ENCODE peak calls at places on chromosomes 4 and X, in eight cellular contexts. One of them, this sample, is unnamed.

GRCh38 chr4:30838346-30838745 is 118.2 kb downstream of the PCDH7 start:
- DNase-seq in SK-N-SH: no peak
- DNase-seq in lung: no peak
- DNase-seq in mammary epithelial cell: no peak
- DNase-seq in right atrium auricular region: no peak
- DNase-seq in DND-41: no peak
- DNase-seq in fibroblast of the aortic adventitia: no peak
- DNase-seq in fibroblast of lung: peak
- DNase-seq in this sample: no peak

GRCh38 chr4:38223801-38224236 is 263.6 kb downstream of the PTTG2 start:
- DNase-seq in SK-N-SH: no peak
- DNase-seq in lung: no peak
- DNase-seq in mammary epithelial cell: no peak
- DNase-seq in right atrium auricular region: no peak
- DNase-seq in DND-41: no peak
- DNase-seq in fibroblast of the aortic adventitia: no peak
- DNase-seq in fibroblast of lung: no peak
- DNase-seq in this sample: no peak

GRCh38 chr4:53782468-53782865 is 191.2 kb upstream of the LNX1 start:
- DNase-seq in SK-N-SH: no peak
- DNase-seq in lung: no peak
- DNase-seq in mammary epithelial cell: no peak
- DNase-seq in right atrium auricular region: no peak
- DNase-seq in DND-41: no peak
- DNase-seq in fibroblast of the aortic adventitia: no peak
- DNase-seq in fibroblast of lung: no peak
- DNase-seq in this sample: no peak

GRCh38 chr4:4935974-4936373 is 76.5 kb downstream of the MSX1 start:
- DNase-seq in SK-N-SH: no peak
- DNase-seq in lung: no peak
- DNase-seq in mammary epithelial cell: no peak
- DNase-seq in right atrium auricular region: no peak
- DNase-seq in DND-41: no peak
- DNase-seq in fibroblast of the aortic adventitia: no peak
- DNase-seq in fibroblast of lung: no peak
- DNase-seq in this sample: no peak

GRCh38 chrX:16786791-16787735 is 797 bp downstream of the TXLNG start:
- DNase-seq in SK-N-SH: peak
- DNase-seq in lung: no peak
- DNase-seq in mammary epithelial cell: peak
- DNase-seq in right atrium auricular region: no peak
- DNase-seq in DND-41: peak
- DNase-seq in fibroblast of the aortic adventitia: peak
- DNase-seq in fibroblast of lung: no peak
- DNase-seq in this sample: no peak

GRCh38 chr4:74543247-74543670 is 98.3 kb downstream of the AREG start:
- DNase-seq in SK-N-SH: no peak
- DNase-seq in lung: no peak
- DNase-seq in mammary epithelial cell: no peak
- DNase-seq in right atrium auricular region: no peak
- DNase-seq in DND-41: no peak
- DNase-seq in fibroblast of the aortic adventitia: no peak
- DNase-seq in fibroblast of lung: peak
- DNase-seq in this sample: no peak

GRCh38 chr4:138510053-138510452 is 267.9 kb upstream of the SLC7A11 start:
- DNase-seq in SK-N-SH: no peak
- DNase-seq in lung: no peak
- DNase-seq in mammary epithelial cell: no peak
- DNase-seq in right atrium auricular region: no peak
- DNase-seq in DND-41: no peak
- DNase-seq in fibroblast of the aortic adventitia: peak
- DNase-seq in fibroblast of lung: peak
- DNase-seq in this sample: no peak

GRCh38 chrX:9873952-9874351 is 87.7 kb downstream of the SHROOM2 start:
- DNase-seq in SK-N-SH: peak
- DNase-seq in lung: peak
- DNase-seq in mammary epithelial cell: no peak
- DNase-seq in right atrium auricular region: no peak
- DNase-seq in DND-41: peak
- DNase-seq in fibroblast of the aortic adventitia: no peak
- DNase-seq in fibroblast of lung: no peak
- DNase-seq in this sample: no peak

GRCh38 chr4:186887211-186887785 is 163.6 kb upstream of the FAT1 start:
- DNase-seq in SK-N-SH: no peak
- DNase-seq in lung: no peak
- DNase-seq in mammary epithelial cell: peak
- DNase-seq in right atrium auricular region: no peak
- DNase-seq in DND-41: no peak
- DNase-seq in fibroblast of the aortic adventitia: no peak
- DNase-seq in fibroblast of lung: peak
- DNase-seq in this sample: no peak

GRCh38 chr4:57064811-57065711 is 45.1 kb downstream of the IGFBP7 start:
- DNase-seq in SK-N-SH: peak
- DNase-seq in lung: no peak
- DNase-seq in mammary epithelial cell: no peak
- DNase-seq in right atrium auricular region: peak
- DNase-seq in DND-41: no peak
- DNase-seq in fibroblast of the aortic adventitia: peak
- DNase-seq in fibroblast of lung: peak
- DNase-seq in this sample: no peak

GRCh38 chr4:56655627-56656345 is 25.3 kb downstream of the HOPX start:
- DNase-seq in SK-N-SH: peak
- DNase-seq in lung: no peak
- DNase-seq in mammary epithelial cell: no peak
- DNase-seq in right atrium auricular region: no peak
- DNase-seq in DND-41: no peak
- DNase-seq in fibroblast of the aortic adventitia: no peak
- DNase-seq in fibroblast of lung: no peak
- DNase-seq in this sample: no peak

GRCh38 chr4:101205878-101206277 is 141.4 kb downstream of the PPP3CA start:
- DNase-seq in SK-N-SH: no peak
- DNase-seq in lung: no peak
- DNase-seq in mammary epithelial cell: peak
- DNase-seq in right atrium auricular region: no peak
- DNase-seq in DND-41: peak
- DNase-seq in fibroblast of the aortic adventitia: peak
- DNase-seq in fibroblast of lung: peak
- DNase-seq in this sample: peak

GRCh38 chr4:155025762-155026457 is 182.5 kb upstream of the NPY2R start:
- DNase-seq in SK-N-SH: no peak
- DNase-seq in lung: peak
- DNase-seq in mammary epithelial cell: peak
- DNase-seq in right atrium auricular region: no peak
- DNase-seq in DND-41: peak
- DNase-seq in fibroblast of the aortic adventitia: peak
- DNase-seq in fibroblast of lung: peak
- DNase-seq in this sample: no peak

GRCh38 chrX:74422576-74423288 is 1.4 kb downstream of the SLC16A2 start:
- DNase-seq in SK-N-SH: peak
- DNase-seq in lung: peak
- DNase-seq in mammary epithelial cell: peak
- DNase-seq in right atrium auricular region: peak
- DNase-seq in DND-41: no peak
- DNase-seq in fibroblast of the aortic adventitia: peak
- DNase-seq in fibroblast of lung: peak
- DNase-seq in this sample: no peak

GRCh38 chr4:166741709-166742108 is 492.6 kb downstream of the SPOCK3 start:
- DNase-seq in SK-N-SH: no peak
- DNase-seq in lung: no peak
- DNase-seq in mammary epithelial cell: no peak
- DNase-seq in right atrium auricular region: no peak
- DNase-seq in DND-41: no peak
- DNase-seq in fibroblast of the aortic adventitia: no peak
- DNase-seq in fibroblast of lung: no peak
- DNase-seq in this sample: no peak

GRCh38 chr4:12633058-12633651 is 851.0 kb downstream of the RAB28 start:
- DNase-seq in SK-N-SH: peak
- DNase-seq in lung: peak
- DNase-seq in mammary epithelial cell: peak
- DNase-seq in right atrium auricular region: peak
- DNase-seq in DND-41: peak
- DNase-seq in fibroblast of the aortic adventitia: peak
- DNase-seq in fibroblast of lung: peak
- DNase-seq in this sample: peak

GRCh38 chrX:39869846-39870601 is 227.7 kb downstream of the BCOR start:
- DNase-seq in SK-N-SH: no peak
- DNase-seq in lung: no peak
- DNase-seq in mammary epithelial cell: peak
- DNase-seq in right atrium auricular region: no peak
- DNase-seq in DND-41: peak
- DNase-seq in fibroblast of the aortic adventitia: peak
- DNase-seq in fibroblast of lung: peak
- DNase-seq in this sample: no peak

GRCh38 chr4:9785926-9786325 is 4.5 kb downstream of the DRD5 start:
- DNase-seq in SK-N-SH: no peak
- DNase-seq in lung: no peak
- DNase-seq in mammary epithelial cell: no peak
- DNase-seq in right atrium auricular region: no peak
- DNase-seq in DND-41: no peak
- DNase-seq in fibroblast of the aortic adventitia: no peak
- DNase-seq in fibroblast of lung: no peak
- DNase-seq in this sample: no peak

GRCh38 chr4:173520921-173521473 is 9.0 kb downstream of the HAND2 start:
- DNase-seq in SK-N-SH: peak
- DNase-seq in lung: no peak
- DNase-seq in mammary epithelial cell: no peak
- DNase-seq in right atrium auricular region: no peak
- DNase-seq in DND-41: no peak
- DNase-seq in fibroblast of the aortic adventitia: no peak
- DNase-seq in fibroblast of lung: no peak
- DNase-seq in this sample: no peak

GRCh38 chr4:106529348-106530033 is 160.9 kb upstream of the GIMD1 start:
- DNase-seq in SK-N-SH: no peak
- DNase-seq in lung: no peak
- DNase-seq in mammary epithelial cell: peak
- DNase-seq in right atrium auricular region: no peak
- DNase-seq in DND-41: no peak
- DNase-seq in fibroblast of the aortic adventitia: peak
- DNase-seq in fibroblast of lung: peak
- DNase-seq in this sample: no peak

GRCh38 chrX:41293269-41293668 is 40.7 kb upstream of the DDX3X start:
- DNase-seq in SK-N-SH: no peak
- DNase-seq in lung: no peak
- DNase-seq in mammary epithelial cell: no peak
- DNase-seq in right atrium auricular region: no peak
- DNase-seq in DND-41: no peak
- DNase-seq in fibroblast of the aortic adventitia: no peak
- DNase-seq in fibroblast of lung: no peak
- DNase-seq in this sample: no peak

GRCh38 chr4:40856836-40857362 is 107.1 kb downstream of the NSUN7 start:
- DNase-seq in SK-N-SH: peak
- DNase-seq in lung: peak
- DNase-seq in mammary epithelial cell: peak
- DNase-seq in right atrium auricular region: peak
- DNase-seq in DND-41: no peak
- DNase-seq in fibroblast of the aortic adventitia: peak
- DNase-seq in fibroblast of lung: peak
- DNase-seq in this sample: no peak

GRCh38 chrX:129823523-129823922 is 20.2 kb downstream of the ZDHHC9 start:
- DNase-seq in SK-N-SH: no peak
- DNase-seq in lung: no peak
- DNase-seq in mammary epithelial cell: no peak
- DNase-seq in right atrium auricular region: no peak
- DNase-seq in DND-41: no peak
- DNase-seq in fibroblast of the aortic adventitia: no peak
- DNase-seq in fibroblast of lung: no peak
- DNase-seq in this sample: peak
- TF ChIP-seq CTCF in SK-N-SH: no peak
- TF ChIP-seq CTCF in lung: no peak
- TF ChIP-seq CTCF in mammary epithelial cell: no peak
- TF ChIP-seq CTCF in right atrium auricular region: no peak
- TF ChIP-seq CTCF in DND-41: no peak
- TF ChIP-seq CTCF in fibroblast of the aortic adventitia: no peak
- TF ChIP-seq CTCF in fibroblast of lung: no peak
- TF ChIP-seq CTCF in this sample: no peak

GRCh38 chr4:188822698-188823097 is 683.5 kb downstream of the TRIML1 start:
- DNase-seq in SK-N-SH: no peak
- DNase-seq in lung: no peak
- DNase-seq in mammary epithelial cell: peak
- DNase-seq in right atrium auricular region: no peak
- DNase-seq in DND-41: no peak
- DNase-seq in fibroblast of the aortic adventitia: no peak
- DNase-seq in fibroblast of lung: no peak
- DNase-seq in this sample: no peak

GRCh38 chr4:188819243-188819642 is 680.0 kb downstream of the TRIML1 start:
- DNase-seq in SK-N-SH: no peak
- DNase-seq in lung: no peak
- DNase-seq in mammary epithelial cell: peak
- DNase-seq in right atrium auricular region: no peak
- DNase-seq in DND-41: no peak
- DNase-seq in fibroblast of the aortic adventitia: no peak
- DNase-seq in fibroblast of lung: peak
- DNase-seq in this sample: no peak

GRCh38 chr4:188818300-188818699 is 679.1 kb downstream of the TRIML1 start:
- DNase-seq in SK-N-SH: no peak
- DNase-seq in lung: no peak
- DNase-seq in mammary epithelial cell: no peak
- DNase-seq in right atrium auricular region: no peak
- DNase-seq in DND-41: no peak
- DNase-seq in fibroblast of the aortic adventitia: no peak
- DNase-seq in fibroblast of lung: no peak
- DNase-seq in this sample: no peak

GRCh38 chr4:188824553-188824952 is 685.3 kb downstream of the TRIML1 start:
- DNase-seq in SK-N-SH: no peak
- DNase-seq in lung: no peak
- DNase-seq in mammary epithelial cell: no peak
- DNase-seq in right atrium auricular region: no peak
- DNase-seq in DND-41: no peak
- DNase-seq in fibroblast of the aortic adventitia: no peak
- DNase-seq in fibroblast of lung: no peak
- DNase-seq in this sample: no peak

GRCh38 chr4:188821500-188821899 is 682.3 kb downstream of the TRIML1 start:
- DNase-seq in SK-N-SH: no peak
- DNase-seq in lung: no peak
- DNase-seq in mammary epithelial cell: no peak
- DNase-seq in right atrium auricular region: no peak
- DNase-seq in DND-41: no peak
- DNase-seq in fibroblast of the aortic adventitia: no peak
- DNase-seq in fibroblast of lung: no peak
- DNase-seq in this sample: no peak
- TF ChIP-seq CTCF in SK-N-SH: no peak
- TF ChIP-seq CTCF in lung: no peak
- TF ChIP-seq CTCF in mammary epithelial cell: no peak
- TF ChIP-seq CTCF in right atrium auricular region: no peak
- TF ChIP-seq CTCF in DND-41: no peak
- TF ChIP-seq CTCF in fibroblast of the aortic adventitia: no peak
- TF ChIP-seq CTCF in fibroblast of lung: no peak
- TF ChIP-seq CTCF in this sample: no peak

GRCh38 chrX:116961872-116962582 is 499.3 kb upstream of the CT83 start:
- DNase-seq in SK-N-SH: peak
- DNase-seq in lung: no peak
- DNase-seq in mammary epithelial cell: peak
- DNase-seq in right atrium auricular region: no peak
- DNase-seq in DND-41: no peak
- DNase-seq in fibroblast of the aortic adventitia: no peak
- DNase-seq in fibroblast of lung: no peak
- DNase-seq in this sample: no peak
- TF ChIP-seq CTCF in SK-N-SH: peak
- TF ChIP-seq CTCF in lung: no peak
- TF ChIP-seq CTCF in mammary epithelial cell: peak
- TF ChIP-seq CTCF in right atrium auricular region: no peak
- TF ChIP-seq CTCF in DND-41: no peak
- TF ChIP-seq CTCF in fibroblast of the aortic adventitia: no peak
- TF ChIP-seq CTCF in fibroblast of lung: no peak
- TF ChIP-seq CTCF in this sample: no peak

GRCh38 chrX:35015627-35016026 is 73.0 kb downstream of the FAM47B start:
- DNase-seq in SK-N-SH: no peak
- DNase-seq in lung: no peak
- DNase-seq in mammary epithelial cell: no peak
- DNase-seq in right atrium auricular region: no peak
- DNase-seq in DND-41: no peak
- DNase-seq in fibroblast of the aortic adventitia: no peak
- DNase-seq in fibroblast of lung: no peak
- DNase-seq in this sample: no peak

GRCh38 chrX:35016051-35016450 is 73.5 kb downstream of the FAM47B start:
- DNase-seq in SK-N-SH: no peak
- DNase-seq in lung: no peak
- DNase-seq in mammary epithelial cell: no peak
- DNase-seq in right atrium auricular region: no peak
- DNase-seq in DND-41: no peak
- DNase-seq in fibroblast of the aortic adventitia: no peak
- DNase-seq in fibroblast of lung: peak
- DNase-seq in this sample: no peak
- TF ChIP-seq CTCF in SK-N-SH: no peak
- TF ChIP-seq CTCF in lung: no peak
- TF ChIP-seq CTCF in mammary epithelial cell: no peak
- TF ChIP-seq CTCF in right atrium auricular region: no peak
- TF ChIP-seq CTCF in DND-41: no peak
- TF ChIP-seq CTCF in fibroblast of the aortic adventitia: no peak
- TF ChIP-seq CTCF in fibroblast of lung: no peak
- TF ChIP-seq CTCF in this sample: no peak

This sample was measured in CD14-positive monocyte.